ENCODE peak calls at places on chromosome 3, in six cellular contexts. One of them, this sample, is unnamed.

GRCh38 chr3:141477224-141477623 is 9.6 kb upstream of the RASA2 start:
- DNase-seq in NB4: peak
- DNase-seq in heart left ventricle: no peak
- DNase-seq in psoas muscle: no peak
- DNase-seq in lower leg skin: no peak
- DNase-seq in astrocyte of the spinal cord: peak
- DNase-seq in this sample: no peak

GRCh38 chr3:60542981-60543380 is 708.3 kb downstream of the FHIT start:
- DNase-seq in heart left ventricle: no peak
- DNase-seq in NB4: no peak
- DNase-seq in astrocyte of the spinal cord: no peak
- DNase-seq in psoas muscle: no peak
- DNase-seq in lower leg skin: no peak
- DNase-seq in this sample: no peak

GRCh38 chr3:46607603-46608028 is 4.7 kb upstream of the FAM240A start:
- DNase-seq in heart left ventricle: no peak
- DNase-seq in psoas muscle: peak
- DNase-seq in NB4: peak
- DNase-seq in lower leg skin: peak
- DNase-seq in astrocyte of the spinal cord: peak
- DNase-seq in this sample: no peak

GRCh38 chr3:29513236-29513635 is 232.4 kb downstream of the RBMS3 start:
- DNase-seq in psoas muscle: no peak
- DNase-seq in astrocyte of the spinal cord: peak
- DNase-seq in NB4: no peak
- DNase-seq in lower leg skin: peak
- DNase-seq in heart left ventricle: peak
- DNase-seq in this sample: no peak

GRCh38 chr3:69541059-69541471 is 155.2 kb upstream of the FRMD4B start:
- DNase-seq in heart left ventricle: no peak
- DNase-seq in lower leg skin: peak
- DNase-seq in psoas muscle: no peak
- DNase-seq in NB4: no peak
- DNase-seq in astrocyte of the spinal cord: no peak
- DNase-seq in this sample: peak

GRCh38 chr3:79820089-79820488 is 52.3 kb upstream of the ROBO1 start:
- DNase-seq in psoas muscle: no peak
- DNase-seq in lower leg skin: no peak
- DNase-seq in heart left ventricle: no peak
- DNase-seq in astrocyte of the spinal cord: no peak
- DNase-seq in NB4: no peak
- DNase-seq in this sample: no peak

GRCh38 chr3:69181592-69182211 is 59.3 kb upstream of the LMOD3 start:
- DNase-seq in lower leg skin: no peak
- DNase-seq in heart left ventricle: no peak
- DNase-seq in psoas muscle: no peak
- DNase-seq in NB4: no peak
- DNase-seq in astrocyte of the spinal cord: peak
- DNase-seq in this sample: no peak

GRCh38 chr3:123290962-123291361 is 89.2 kb downstream of the SEC22A start:
- DNase-seq in astrocyte of the spinal cord: no peak
- DNase-seq in NB4: no peak
- DNase-seq in lower leg skin: no peak
- DNase-seq in heart left ventricle: no peak
- DNase-seq in psoas muscle: peak
- DNase-seq in this sample: no peak

GRCh38 chr3:177934001-177934891 is 602.0 kb upstream of the KCNMB2 start:
- DNase-seq in astrocyte of the spinal cord: peak
- DNase-seq in NB4: no peak
- DNase-seq in heart left ventricle: peak
- DNase-seq in lower leg skin: peak
- DNase-seq in psoas muscle: peak
- DNase-seq in this sample: no peak

GRCh38 chr3:70531063-70531657 is 218.7 kb upstream of the MDFIC2 start:
- DNase-seq in psoas muscle: no peak
- DNase-seq in heart left ventricle: no peak
- DNase-seq in NB4: peak
- DNase-seq in lower leg skin: no peak
- DNase-seq in astrocyte of the spinal cord: peak
- DNase-seq in this sample: no peak

GRCh38 chr3:182135056-182135455 is 423.3 kb downstream of the SOX2 start:
- DNase-seq in psoas muscle: no peak
- DNase-seq in NB4: no peak
- DNase-seq in lower leg skin: no peak
- DNase-seq in astrocyte of the spinal cord: no peak
- DNase-seq in heart left ventricle: no peak
- DNase-seq in this sample: no peak

GRCh38 chr3:155208183-155208582 is 85.3 kb downstream of the STRIT1 start:
- DNase-seq in NB4: no peak
- DNase-seq in psoas muscle: no peak
- DNase-seq in lower leg skin: no peak
- DNase-seq in astrocyte of the spinal cord: no peak
- DNase-seq in heart left ventricle: no peak
- DNase-seq in this sample: no peak

GRCh38 chr3:53346514-53346913 is 829 bp downstream of the DCP1A start:
- DNase-seq in psoas muscle: no peak
- DNase-seq in NB4: peak
- DNase-seq in heart left ventricle: no peak
- DNase-seq in astrocyte of the spinal cord: peak
- DNase-seq in lower leg skin: no peak
- DNase-seq in this sample: no peak

GRCh38 chr3:191259486-191259885 is 60.4 kb downstream of the OSTN start:
- DNase-seq in psoas muscle: no peak
- DNase-seq in heart left ventricle: no peak
- DNase-seq in astrocyte of the spinal cord: no peak
- DNase-seq in lower leg skin: no peak
- DNase-seq in NB4: no peak
- DNase-seq in this sample: no peak

GRCh38 chr3:55434789-55435188 is 52.3 kb downstream of the WNT5A start:
- DNase-seq in psoas muscle: no peak
- DNase-seq in heart left ventricle: no peak
- DNase-seq in astrocyte of the spinal cord: no peak
- DNase-seq in NB4: peak
- DNase-seq in lower leg skin: no peak
- DNase-seq in this sample: no peak

GRCh38 chr3:65483475-65483874 is 555.2 kb downstream of the MAGI1 start:
- DNase-seq in astrocyte of the spinal cord: peak
- DNase-seq in lower leg skin: peak
- DNase-seq in heart left ventricle: peak
- DNase-seq in psoas muscle: peak
- DNase-seq in NB4: no peak
- DNase-seq in this sample: peak

GRCh38 chr3:134366221-134366927 is 7.9 kb downstream of the AMOTL2 start:
- DNase-seq in NB4: no peak
- DNase-seq in lower leg skin: no peak
- DNase-seq in psoas muscle: peak
- DNase-seq in astrocyte of the spinal cord: no peak
- DNase-seq in heart left ventricle: no peak
- DNase-seq in this sample: no peak

GRCh38 chr3:113601240-113601639 is 68.9 kb downstream of the SIDT1 start:
- DNase-seq in NB4: no peak
- DNase-seq in lower leg skin: no peak
- DNase-seq in astrocyte of the spinal cord: no peak
- DNase-seq in heart left ventricle: no peak
- DNase-seq in psoas muscle: no peak
- DNase-seq in this sample: no peak

GRCh38 chr3:159616234-159616825 is 372.3 kb upstream of the IL12A start:
- DNase-seq in astrocyte of the spinal cord: peak
- DNase-seq in NB4: no peak
- DNase-seq in psoas muscle: no peak
- DNase-seq in lower leg skin: no peak
- DNase-seq in heart left ventricle: peak
- DNase-seq in this sample: no peak

GRCh38 chr3:164450276-164450905 is 627.9 kb downstream of the SI start:
- DNase-seq in lower leg skin: no peak
- DNase-seq in astrocyte of the spinal cord: peak
- DNase-seq in heart left ventricle: no peak
- DNase-seq in psoas muscle: no peak
- DNase-seq in NB4: no peak
- DNase-seq in this sample: no peak
- H3K4me3 ChIP-seq in lower leg skin: no peak
- H3K4me3 ChIP-seq in astrocyte of the spinal cord: no peak
- H3K4me3 ChIP-seq in heart left ventricle: peak
- H3K4me3 ChIP-seq in psoas muscle: no peak
- H3K4me3 ChIP-seq in NB4: no peak
- H3K4me3 ChIP-seq in this sample: no peak

GRCh38 chr3:45453083-45453482 is 64.7 kb downstream of the LARS2 start:
- DNase-seq in astrocyte of the spinal cord: no peak
- DNase-seq in psoas muscle: no peak
- DNase-seq in heart left ventricle: no peak
- DNase-seq in lower leg skin: no peak
- DNase-seq in NB4: no peak
- DNase-seq in this sample: no peak

GRCh38 chr3:45453887-45454286 is 65.5 kb downstream of the LARS2 start:
- DNase-seq in lower leg skin: no peak
- DNase-seq in psoas muscle: no peak
- DNase-seq in NB4: no peak
- DNase-seq in astrocyte of the spinal cord: no peak
- DNase-seq in heart left ventricle: no peak
- DNase-seq in this sample: no peak

DNA sequence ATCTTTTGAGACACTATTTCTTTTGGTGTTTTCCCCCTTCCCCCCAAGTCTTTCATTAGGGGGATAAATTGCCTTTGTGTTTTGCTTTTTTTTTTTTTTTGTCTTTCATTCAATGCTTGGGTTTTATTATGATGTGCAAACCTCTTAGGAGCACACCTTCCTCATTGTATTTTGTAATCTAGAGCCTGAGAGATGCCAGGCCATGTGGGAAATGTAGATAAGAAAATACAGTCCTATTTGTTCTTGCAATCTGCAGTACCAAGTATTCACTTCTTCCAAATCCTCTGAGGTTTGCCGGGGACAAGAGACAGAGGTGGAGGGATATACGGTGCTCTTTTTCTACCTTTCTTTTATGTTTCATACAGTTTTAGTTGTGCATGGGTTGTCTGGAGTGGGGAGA is 66.7 kb downstream of the LARS2 start:
- DNase-seq in NB4: no peak
- DNase-seq in heart left ventricle: no peak
- DNase-seq in astrocyte of the spinal cord: no peak
- DNase-seq in lower leg skin: no peak
- DNase-seq in psoas muscle: no peak
- DNase-seq in this sample: no peak
- H3K4me3 ChIP-seq in NB4: no peak
- H3K4me3 ChIP-seq in heart left ventricle: no peak
- H3K4me3 ChIP-seq in astrocyte of the spinal cord: no peak
- H3K4me3 ChIP-seq in lower leg skin: no peak
- H3K4me3 ChIP-seq in psoas muscle: no peak
- H3K4me3 ChIP-seq in this sample: no peak

GRCh38 chr3:2096196-2096595 is 2.5 kb upstream of the CNTN4 start:
- DNase-seq in astrocyte of the spinal cord: no peak
- DNase-seq in lower leg skin: no peak
- DNase-seq in psoas muscle: no peak
- DNase-seq in NB4: no peak
- DNase-seq in heart left ventricle: no peak
- DNase-seq in this sample: no peak

GRCh38 chr3:2099779-2100191 is 1.1 kb downstream of the CNTN4 start:
- DNase-seq in NB4: no peak
- DNase-seq in psoas muscle: no peak
- DNase-seq in heart left ventricle: no peak
- DNase-seq in astrocyte of the spinal cord: no peak
- DNase-seq in lower leg skin: no peak
- DNase-seq in this sample: no peak

GRCh38 chr3:2098398-2099027 is at the start of gene CNTN4:
- DNase-seq in lower leg skin: no peak
- DNase-seq in NB4: no peak
- DNase-seq in psoas muscle: peak
- DNase-seq in astrocyte of the spinal cord: no peak
- DNase-seq in heart left ventricle: peak
- DNase-seq in this sample: peak

GRCh38 chr3:2097641-2098191 is 950 bp upstream of the CNTN4 start:
- DNase-seq in lower leg skin: no peak
- DNase-seq in psoas muscle: no peak
- DNase-seq in NB4: no peak
- DNase-seq in astrocyte of the spinal cord: no peak
- DNase-seq in heart left ventricle: no peak
- DNase-seq in this sample: no peak

DNA sequence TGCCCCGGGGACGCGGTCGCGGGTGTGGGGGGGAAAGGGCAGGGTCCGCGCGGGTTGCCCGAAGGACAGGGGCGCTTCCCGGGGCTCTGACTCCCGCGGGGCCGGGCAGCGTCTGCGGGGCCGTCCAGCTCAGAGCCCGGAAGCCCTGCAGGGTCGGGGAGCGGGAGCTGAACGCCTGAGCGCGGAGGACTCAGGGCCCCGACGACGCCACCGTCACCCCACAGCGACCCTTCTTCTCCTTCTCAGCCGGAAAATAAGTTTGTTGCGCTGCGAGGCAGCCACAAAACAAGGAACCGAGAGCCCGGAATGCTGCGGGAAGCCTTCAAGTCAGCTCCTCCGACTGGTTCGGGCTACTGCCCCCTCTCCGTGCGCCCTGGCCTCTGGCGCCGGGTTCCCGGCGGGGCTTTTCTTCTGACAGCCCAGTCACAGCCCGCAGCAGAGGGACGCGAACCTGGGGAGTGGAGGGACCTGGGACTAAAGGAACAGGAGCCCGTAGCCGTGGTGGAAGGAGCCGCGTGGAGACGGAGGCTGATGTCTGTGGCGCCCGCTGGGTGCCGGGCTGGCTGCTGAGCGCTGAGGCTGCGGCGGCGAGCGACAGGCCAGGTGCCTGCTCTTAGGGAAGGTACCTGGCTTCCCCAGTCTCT is 484 bp downstream of the CNTN4 start:
- DNase-seq in astrocyte of the spinal cord: no peak
- DNase-seq in NB4: no peak
- DNase-seq in lower leg skin: no peak
- DNase-seq in psoas muscle: peak
- DNase-seq in heart left ventricle: no peak
- DNase-seq in this sample: no peak
- H3K4me3 ChIP-seq in astrocyte of the spinal cord: no peak
- H3K4me3 ChIP-seq in NB4: no peak
- H3K4me3 ChIP-seq in lower leg skin: peak
- H3K4me3 ChIP-seq in psoas muscle: peak
- H3K4me3 ChIP-seq in heart left ventricle: peak
- H3K4me3 ChIP-seq in this sample: peak

GRCh38 chr3:48592519-48593087 is 2.5 kb downstream of the COL7A1 start:
- DNase-seq in psoas muscle: no peak
- DNase-seq in astrocyte of the spinal cord: no peak
- DNase-seq in lower leg skin: no peak
- DNase-seq in NB4: no peak
- DNase-seq in heart left ventricle: no peak
- DNase-seq in this sample: no peak
- H3K4me3 ChIP-seq in psoas muscle: no peak
- H3K4me3 ChIP-seq in astrocyte of the spinal cord: no peak
- H3K4me3 ChIP-seq in lower leg skin: no peak
- H3K4me3 ChIP-seq in NB4: no peak
- H3K4me3 ChIP-seq in heart left ventricle: no peak
- H3K4me3 ChIP-seq in this sample: no peak